ENCODE peak calls at places on chromosomes 6 and 20, in ten cellular contexts. One of them, this sample, is unnamed.

GRCh38 chr6:15510121-15510520 is 152.7 kb downstream of the DTNBP1 start:
- DNase-seq in kidney: peak
- DNase-seq in psoas muscle: no peak
- DNase-seq in fibroblast of lung: no peak
- DNase-seq in mammary epithelial cell: no peak
- DNase-seq in small intestine: no peak
- DNase-seq in gastrocnemius medialis: no peak
- DNase-seq in dorsolateral prefrontal cortex: no peak
- DNase-seq in heart right ventricle: no peak
- DNase-seq in neuronal stem cell: no peak
- DNase-seq in this sample: no peak

GRCh38 chr6:170575250-170575649 is 9.2 kb downstream of the PDCD2 start:
- DNase-seq in heart right ventricle: no peak
- DNase-seq in gastrocnemius medialis: no peak
- DNase-seq in neuronal stem cell: no peak
- DNase-seq in small intestine: no peak
- DNase-seq in dorsolateral prefrontal cortex: no peak
- DNase-seq in fibroblast of lung: no peak
- DNase-seq in mammary epithelial cell: no peak
- DNase-seq in psoas muscle: no peak
- DNase-seq in kidney: no peak
- DNase-seq in this sample: no peak

GRCh38 chr20:61933481-61933950 is 132.2 kb downstream of the TAF4 start:
- DNase-seq in kidney: peak
- DNase-seq in dorsolateral prefrontal cortex: no peak
- DNase-seq in gastrocnemius medialis: no peak
- DNase-seq in psoas muscle: no peak
- DNase-seq in heart right ventricle: no peak
- DNase-seq in mammary epithelial cell: no peak
- DNase-seq in neuronal stem cell: no peak
- DNase-seq in small intestine: no peak
- DNase-seq in fibroblast of lung: no peak
- DNase-seq in this sample: no peak

GRCh38 chr6:48957781-48958180 is 505.3 kb downstream of the MMUT start:
- DNase-seq in mammary epithelial cell: peak
- DNase-seq in dorsolateral prefrontal cortex: no peak
- DNase-seq in gastrocnemius medialis: no peak
- DNase-seq in heart right ventricle: no peak
- DNase-seq in small intestine: no peak
- DNase-seq in neuronal stem cell: no peak
- DNase-seq in fibroblast of lung: no peak
- DNase-seq in psoas muscle: no peak
- DNase-seq in kidney: no peak
- DNase-seq in this sample: no peak

GRCh38 chr6:74863968-74864367 is 341.9 kb downstream of the COL12A1 start:
- DNase-seq in kidney: no peak
- DNase-seq in dorsolateral prefrontal cortex: no peak
- DNase-seq in small intestine: no peak
- DNase-seq in gastrocnemius medialis: no peak
- DNase-seq in heart right ventricle: no peak
- DNase-seq in fibroblast of lung: no peak
- DNase-seq in neuronal stem cell: no peak
- DNase-seq in mammary epithelial cell: no peak
- DNase-seq in psoas muscle: no peak
- DNase-seq in this sample: no peak

GRCh38 chr20:51554538-51555165 is 12.1 kb upstream of the NFATC2 start:
- DNase-seq in mammary epithelial cell: peak
- DNase-seq in fibroblast of lung: peak
- DNase-seq in heart right ventricle: no peak
- DNase-seq in gastrocnemius medialis: peak
- DNase-seq in kidney: no peak
- DNase-seq in neuronal stem cell: no peak
- DNase-seq in psoas muscle: no peak
- DNase-seq in dorsolateral prefrontal cortex: no peak
- DNase-seq in small intestine: peak
- DNase-seq in this sample: no peak

GRCh38 chr6:44431118-44431725 is 43.7 kb downstream of the CDC5L start:
- DNase-seq in mammary epithelial cell: peak
- DNase-seq in psoas muscle: peak
- DNase-seq in gastrocnemius medialis: no peak
- DNase-seq in heart right ventricle: peak
- DNase-seq in fibroblast of lung: peak
- DNase-seq in kidney: no peak
- DNase-seq in neuronal stem cell: peak
- DNase-seq in dorsolateral prefrontal cortex: no peak
- DNase-seq in small intestine: peak
- DNase-seq in this sample: no peak

GRCh38 chr6:144346719-144347446 is 61.7 kb downstream of the UTRN start:
- DNase-seq in dorsolateral prefrontal cortex: no peak
- DNase-seq in heart right ventricle: peak
- DNase-seq in gastrocnemius medialis: no peak
- DNase-seq in psoas muscle: no peak
- DNase-seq in neuronal stem cell: no peak
- DNase-seq in small intestine: no peak
- DNase-seq in kidney: no peak
- DNase-seq in mammary epithelial cell: peak
- DNase-seq in fibroblast of lung: peak
- DNase-seq in this sample: no peak

GRCh38 chr6:107488875-107489635 is 862 bp upstream of the SOBP start:
- DNase-seq in gastrocnemius medialis: no peak
- DNase-seq in dorsolateral prefrontal cortex: peak
- DNase-seq in mammary epithelial cell: peak
- DNase-seq in psoas muscle: peak
- DNase-seq in small intestine: peak
- DNase-seq in neuronal stem cell: no peak
- DNase-seq in kidney: peak
- DNase-seq in heart right ventricle: peak
- DNase-seq in fibroblast of lung: no peak
- DNase-seq in this sample: peak

GRCh38 chr6:28910901-28911680 is 12.7 kb downstream of the TRIM27 start:
- DNase-seq in heart right ventricle: no peak
- DNase-seq in psoas muscle: no peak
- DNase-seq in mammary epithelial cell: peak
- DNase-seq in dorsolateral prefrontal cortex: no peak
- DNase-seq in small intestine: no peak
- DNase-seq in kidney: no peak
- DNase-seq in fibroblast of lung: no peak
- DNase-seq in neuronal stem cell: no peak
- DNase-seq in gastrocnemius medialis: no peak
- DNase-seq in this sample: no peak

GRCh38 chr6:36595168-36595818 is 1.1 kb downstream of the SRSF3 start:
- DNase-seq in fibroblast of lung: peak
- DNase-seq in mammary epithelial cell: peak
- DNase-seq in psoas muscle: no peak
- DNase-seq in dorsolateral prefrontal cortex: no peak
- DNase-seq in small intestine: no peak
- DNase-seq in neuronal stem cell: no peak
- DNase-seq in heart right ventricle: peak
- DNase-seq in gastrocnemius medialis: peak
- DNase-seq in kidney: no peak
- DNase-seq in this sample: no peak

DNA sequence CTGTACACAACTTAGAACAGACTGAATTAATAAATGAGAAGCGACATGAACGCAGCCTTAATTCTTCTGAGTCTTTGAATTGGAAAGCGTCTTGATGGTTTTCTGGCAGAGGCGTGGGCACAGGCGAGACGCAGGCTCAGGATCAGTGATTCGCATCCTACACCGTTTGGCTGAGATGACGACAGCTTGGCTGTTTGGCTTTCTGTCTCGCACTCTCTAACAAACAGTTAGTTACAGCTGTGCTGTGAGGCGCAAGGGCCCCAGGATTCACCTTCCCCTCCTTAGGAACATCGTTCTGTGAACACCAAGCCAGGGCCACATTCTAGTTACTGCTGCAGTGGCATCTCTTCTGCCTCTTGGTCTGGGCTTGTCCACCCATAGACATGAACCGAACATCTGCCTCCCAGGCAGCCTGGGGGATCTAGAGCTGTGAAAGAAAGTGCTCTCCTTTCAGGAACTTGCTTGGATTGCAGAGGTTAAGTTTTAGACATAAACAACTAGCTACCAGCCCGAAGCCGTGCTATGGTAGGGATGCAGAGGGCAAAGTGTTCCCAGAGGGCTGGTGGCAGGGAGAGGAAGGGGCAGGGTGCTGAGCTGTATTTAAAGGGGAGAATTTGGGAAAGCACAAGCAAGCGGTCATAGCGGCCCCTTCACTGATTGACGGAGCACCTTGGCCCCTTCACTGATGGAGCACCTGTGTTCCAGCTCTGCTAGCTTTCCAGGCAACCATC is 49.6 kb downstream of the TCP11 start:
- DNase-seq in neuronal stem cell: no peak
- DNase-seq in fibroblast of lung: peak
- DNase-seq in small intestine: no peak
- DNase-seq in heart right ventricle: no peak
- DNase-seq in kidney: no peak
- DNase-seq in dorsolateral prefrontal cortex: no peak
- DNase-seq in psoas muscle: no peak
- DNase-seq in mammary epithelial cell: no peak
- DNase-seq in gastrocnemius medialis: no peak
- DNase-seq in this sample: no peak
- H3K27ac ChIP-seq in neuronal stem cell: no peak
- H3K27ac ChIP-seq in fibroblast of lung: no peak
- H3K27ac ChIP-seq in small intestine: no peak
- H3K27ac ChIP-seq in heart right ventricle: no peak
- H3K27ac ChIP-seq in kidney: no peak
- H3K27ac ChIP-seq in dorsolateral prefrontal cortex: no peak
- H3K27ac ChIP-seq in psoas muscle: peak
- H3K27ac ChIP-seq in mammary epithelial cell: no peak
- H3K27ac ChIP-seq in gastrocnemius medialis: no peak
- H3K27ac ChIP-seq in this sample: no peak

DNA sequence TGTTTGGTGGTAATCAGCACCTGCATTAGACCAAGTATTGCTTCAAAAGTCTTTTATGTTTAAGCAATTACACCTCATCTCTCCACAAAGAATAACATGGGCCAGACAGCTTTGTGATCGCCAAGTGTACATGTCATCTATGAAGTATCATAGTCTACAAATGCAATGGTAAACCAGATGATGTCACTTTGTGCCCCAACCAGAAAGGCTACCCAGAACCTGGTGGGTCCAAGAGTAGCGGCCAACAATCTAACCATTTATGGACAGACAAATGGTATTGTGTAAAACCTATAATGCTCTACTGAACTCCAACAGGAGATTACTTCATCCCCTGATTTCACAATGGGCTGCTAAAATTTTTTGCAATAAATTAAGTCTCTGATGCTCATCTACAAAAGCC is 295.9 kb downstream of the GMDS start:
- DNase-seq in gastrocnemius medialis: no peak
- DNase-seq in fibroblast of lung: peak
- DNase-seq in small intestine: no peak
- DNase-seq in psoas muscle: no peak
- DNase-seq in neuronal stem cell: no peak
- DNase-seq in mammary epithelial cell: peak
- DNase-seq in kidney: no peak
- DNase-seq in dorsolateral prefrontal cortex: no peak
- DNase-seq in heart right ventricle: no peak
- DNase-seq in this sample: no peak
- H3K27ac ChIP-seq in gastrocnemius medialis: no peak
- H3K27ac ChIP-seq in fibroblast of lung: no peak
- H3K27ac ChIP-seq in small intestine: no peak
- H3K27ac ChIP-seq in psoas muscle: no peak
- H3K27ac ChIP-seq in neuronal stem cell: no peak
- H3K27ac ChIP-seq in mammary epithelial cell: no peak
- H3K27ac ChIP-seq in kidney: no peak
- H3K27ac ChIP-seq in dorsolateral prefrontal cortex: no peak
- H3K27ac ChIP-seq in heart right ventricle: no peak
- H3K27ac ChIP-seq in this sample: no peak

DNA sequence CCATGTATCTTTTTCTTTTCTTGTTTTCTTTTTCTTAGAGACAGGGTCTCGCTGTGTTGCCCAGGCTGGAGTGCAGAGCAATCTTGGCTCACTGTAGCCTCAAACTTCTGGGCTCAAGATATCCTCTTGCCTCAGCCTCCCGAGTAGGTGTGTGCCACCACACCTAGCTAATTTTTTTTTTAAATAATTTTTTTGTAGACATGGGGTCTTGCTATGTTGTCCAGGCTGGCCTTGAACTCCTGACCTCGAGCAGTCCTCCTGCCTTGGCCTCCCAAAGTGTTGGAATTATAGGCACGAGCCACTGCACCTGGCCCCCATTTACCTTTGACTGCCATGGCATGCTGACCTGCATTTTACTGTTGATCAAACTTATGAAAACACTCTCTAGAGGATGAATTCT is 198.6 kb downstream of the SOX4 start:
- DNase-seq in small intestine: no peak
- DNase-seq in kidney: no peak
- DNase-seq in neuronal stem cell: no peak
- DNase-seq in dorsolateral prefrontal cortex: no peak
- DNase-seq in mammary epithelial cell: no peak
- DNase-seq in heart right ventricle: no peak
- DNase-seq in gastrocnemius medialis: no peak
- DNase-seq in fibroblast of lung: no peak
- DNase-seq in psoas muscle: no peak
- DNase-seq in this sample: no peak
- H3K27ac ChIP-seq in small intestine: no peak
- H3K27ac ChIP-seq in kidney: no peak
- H3K27ac ChIP-seq in neuronal stem cell: no peak
- H3K27ac ChIP-seq in dorsolateral prefrontal cortex: no peak
- H3K27ac ChIP-seq in mammary epithelial cell: no peak
- H3K27ac ChIP-seq in heart right ventricle: no peak
- H3K27ac ChIP-seq in gastrocnemius medialis: no peak
- H3K27ac ChIP-seq in fibroblast of lung: no peak
- H3K27ac ChIP-seq in psoas muscle: no peak
- H3K27ac ChIP-seq in this sample: no peak

GRCh38 chr6:137780447-137781034 is 86.5 kb upstream of the TNFAIP3 start:
- DNase-seq in dorsolateral prefrontal cortex: no peak
- DNase-seq in neuronal stem cell: no peak
- DNase-seq in gastrocnemius medialis: no peak
- DNase-seq in heart right ventricle: no peak
- DNase-seq in kidney: no peak
- DNase-seq in mammary epithelial cell: no peak
- DNase-seq in psoas muscle: no peak
- DNase-seq in small intestine: no peak
- DNase-seq in fibroblast of lung: no peak
- DNase-seq in this sample: no peak

GRCh38 chr6:137779982-137780381 is 87.1 kb upstream of the TNFAIP3 start:
- DNase-seq in small intestine: no peak
- DNase-seq in fibroblast of lung: no peak
- DNase-seq in heart right ventricle: no peak
- DNase-seq in gastrocnemius medialis: no peak
- DNase-seq in dorsolateral prefrontal cortex: no peak
- DNase-seq in kidney: no peak
- DNase-seq in neuronal stem cell: no peak
- DNase-seq in mammary epithelial cell: no peak
- DNase-seq in psoas muscle: no peak
- DNase-seq in this sample: no peak

GRCh38 chr6:137782166-137783039 is 84.7 kb upstream of the TNFAIP3 start:
- DNase-seq in psoas muscle: no peak
- DNase-seq in small intestine: no peak
- DNase-seq in dorsolateral prefrontal cortex: no peak
- DNase-seq in kidney: no peak
- DNase-seq in neuronal stem cell: no peak
- DNase-seq in heart right ventricle: no peak
- DNase-seq in fibroblast of lung: no peak
- DNase-seq in mammary epithelial cell: no peak
- DNase-seq in gastrocnemius medialis: no peak
- DNase-seq in this sample: no peak

GRCh38 chr6:137783640-137784198 is 83.3 kb upstream of the TNFAIP3 start:
- DNase-seq in small intestine: no peak
- DNase-seq in neuronal stem cell: no peak
- DNase-seq in dorsolateral prefrontal cortex: no peak
- DNase-seq in gastrocnemius medialis: no peak
- DNase-seq in kidney: no peak
- DNase-seq in mammary epithelial cell: no peak
- DNase-seq in fibroblast of lung: no peak
- DNase-seq in psoas muscle: no peak
- DNase-seq in heart right ventricle: no peak
- DNase-seq in this sample: no peak

GRCh38 chr6:137781639-137782038 is 85.4 kb upstream of the TNFAIP3 start:
- DNase-seq in fibroblast of lung: no peak
- DNase-seq in mammary epithelial cell: no peak
- DNase-seq in psoas muscle: no peak
- DNase-seq in dorsolateral prefrontal cortex: no peak
- DNase-seq in heart right ventricle: no peak
- DNase-seq in neuronal stem cell: no peak
- DNase-seq in small intestine: no peak
- DNase-seq in kidney: no peak
- DNase-seq in gastrocnemius medialis: no peak
- DNase-seq in this sample: no peak
- H3K27ac ChIP-seq in fibroblast of lung: no peak
- H3K27ac ChIP-seq in mammary epithelial cell: no peak
- H3K27ac ChIP-seq in psoas muscle: no peak
- H3K27ac ChIP-seq in dorsolateral prefrontal cortex: no peak
- H3K27ac ChIP-seq in heart right ventricle: no peak
- H3K27ac ChIP-seq in neuronal stem cell: no peak
- H3K27ac ChIP-seq in small intestine: no peak
- H3K27ac ChIP-seq in kidney: no peak
- H3K27ac ChIP-seq in gastrocnemius medialis: no peak
- H3K27ac ChIP-seq in this sample: no peak